ENCODE peak calls at places on chromosome 18, in six cellular contexts. G is H1, F is mesenchymal stem cell, P is neuronal stem cell, T is IMR-90, I is trophoblast cell. B is an unnamed sample.

GRCh38 chr18:24014062-24014985 is at the start of gene TTC39C:
- DNase-seq in G (peak; percentile 79), F (peak; percentile 74), P (peak; percentile 50), T (peak; percentile 71), I (peak; percentile 66), B (peak; percentile 61)

GRCh38 chr18:48797841-48798255 is 152.9 kb downstream of the SMAD7 start:
- DNase-seq in G (no peak), F (no peak), P (no peak), T (no peak), I (no peak), B (peak; percentile 81)

GRCh38 chr18:10038268-10038667 is 124.5 kb downstream of the VAPA start:
- DNase-seq in G (no peak), F (no peak), P (no peak), T (no peak), I (no peak), B (no peak)

GRCh38 chr18:46660955-46661749 is 4.1 kb upstream of the LOXHD1 start:
- DNase-seq in G (peak; percentile 65), F (peak; percentile 26), P (peak; percentile 40), T (peak; percentile 31), I (no peak), B (peak; percentile 76)

GRCh38 chr18:39764848-39765247 is 2190.2 kb upstream of the PIK3C3 start:
- DNase-seq in G (no peak), F (no peak), P (no peak), T (no peak), I (no peak), B (peak; percentile 8)

GRCh38 chr18:67778016-67778415 is 261.5 kb upstream of the DSEL start:
- DNase-seq in G (no peak), F (no peak), P (no peak), T (no peak), I (no peak), B (no peak)

GRCh38 chr18:11322716-11323115 is 173.3 kb upstream of the PIEZO2 start:
- DNase-seq in G (no peak), F (peak; percentile 1), P (no peak), T (no peak), I (no peak), B (peak; percentile 61)

GRCh38 chr18:43590182-43590903 is 313.1 kb upstream of the SYT4 start:
- DNase-seq in G (no peak), F (no peak), P (no peak), T (no peak), I (no peak), B (no peak)

GRCh38 chr18:69897397-69898108 is 50.1 kb downstream of the CD226 start:
- DNase-seq in G (no peak), F (no peak), P (no peak), T (no peak), I (no peak), B (no peak)

GRCh38 chr18:713135-713490 is 683 bp upstream of the ENOSF1 start:
- DNase-seq in G (no peak), F (no peak), P (no peak), T (no peak), I (peak; percentile 71), B (no peak)

GRCh38 chr18:49476664-49477411 is 10.2 kb downstream of the C18orf32 start:
- DNase-seq in G (no peak), F (peak; percentile 87), P (no peak), T (peak; percentile 65), I (peak; percentile 41), B (peak; percentile 23)

GRCh38 chr18:57060814-57061213 is 86.1 kb upstream of the BOD1L2 start:
- DNase-seq in G (no peak), F (no peak), P (no peak), T (no peak), I (no peak), B (peak; percentile 47)

GRCh38 chr18:21997207-21998143 is 171.9 kb upstream of the GATA6 start:
- DNase-seq in G (no peak), F (peak; percentile 63), P (peak; percentile 32), T (peak; percentile 42), I (peak; percentile 70), B (peak; percentile 79)

GRCh38 chr18:75220786-75221355 is 10.3 kb downstream of the TSHZ1 start:
- DNase-seq in G (no peak), F (no peak), P (no peak), T (no peak), I (no peak), B (no peak)
- H4K8ac ChIP-seq in G (no peak overlapping the region), F (no peak overlapping the region), P (no peak overlapping the region), T (no peak overlapping the region), I (no peak overlapping the region), B (no peak overlapping the region)

DNA sequence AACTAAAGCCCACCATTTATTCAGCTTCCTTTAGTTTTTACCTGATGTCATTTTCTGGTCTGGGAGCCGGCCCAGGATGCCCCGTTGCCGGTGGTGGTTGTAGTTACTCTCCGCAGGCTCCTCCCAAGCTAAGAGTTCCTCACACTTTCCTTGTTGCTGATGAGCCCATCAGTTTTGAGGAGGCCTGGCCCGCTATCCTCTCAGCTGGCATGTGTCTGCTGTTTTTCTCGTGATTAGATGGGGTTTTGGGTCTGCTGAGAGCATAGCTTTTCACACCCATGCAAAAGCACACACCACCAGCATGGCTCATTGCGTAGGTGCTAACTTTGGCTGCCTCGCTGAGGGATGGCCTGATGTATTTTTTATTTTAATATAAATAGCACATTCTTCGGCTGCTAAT is 72.1 kb downstream of the PSMG2 start:
- DNase-seq in G (no peak), F (no peak), P (no peak), T (no peak), I (no peak), B (peak; percentile 51)
- H3K4me3 ChIP-seq in G (no peak overlapping the region), F (no peak overlapping the region), P (no peak overlapping the region), T (no peak overlapping the region), I (no peak overlapping the region), B (no peak overlapping the region)

GRCh38 chr18:6921571-6921970 is 192.1 kb downstream of the ARHGAP28 start:
- DNase-seq in G (no peak), F (no peak), P (no peak), T (no peak), I (peak; percentile 96), B (peak; percentile 65)

GRCh38 chr18:6923220-6923619 is 193.7 kb downstream of the ARHGAP28 start:
- DNase-seq in G (no peak), F (no peak), P (no peak), T (no peak), I (no peak), B (no peak)

GRCh38 chr18:6917082-6917481 is 187.6 kb downstream of the ARHGAP28 start:
- DNase-seq in G (no peak), F (no peak), P (no peak), T (peak; percentile 4), I (no peak), B (peak; percentile 73)

GRCh38 chr18:6920099-6920955 is 190.8 kb downstream of the ARHGAP28 start:
- DNase-seq in G (peak; percentile 87), F (peak; percentile 53), P (peak; percentile 58), T (peak; percentile 68), I (peak; percentile 93), B (peak; percentile 93)
- H4K8ac ChIP-seq in G (peak overlapping the region; percentile 87), F (no peak overlapping the region), P (no peak overlapping the region), T (no peak overlapping the region), I (peak overlapping the region; percentile 8), B (no peak overlapping the region)

GRCh38 chr18:61894751-61895524 is 2.1 kb upstream of the RNF152 start:
- DNase-seq in G (no peak), F (no peak), P (no peak), T (no peak), I (no peak), B (no peak)
- H3K4me3 ChIP-seq in G (peak overlapping the region; percentile 34), F (peak overlapping the region; percentile 71), P (peak overlapping the region; percentile 86), T (peak overlapping the region; percentile 95), I (peak overlapping the region; percentile 96), B (peak overlapping the region; percentile 59)

GRCh38 chr18:66439207-66439606 is 164.7 kb downstream of the CDH19 start:
- DNase-seq in G (no peak), F (no peak), P (no peak), T (no peak), I (no peak), B (no peak)

GRCh38 chr18:66439670-66440069 is 164.2 kb downstream of the CDH19 start:
- DNase-seq in G (no peak), F (no peak), P (no peak), T (no peak), I (no peak), B (peak; percentile 14)

GRCh38 chr18:66440433-66440832 is 163.5 kb downstream of the CDH19 start:
- DNase-seq in G (no peak), F (no peak), P (no peak), T (no peak), I (no peak), B (no peak)
- H4K8ac ChIP-seq in G (no peak overlapping the region), F (no peak overlapping the region), P (no peak overlapping the region), T (no peak overlapping the region), I (no peak overlapping the region), B (no peak overlapping the region)

GRCh38 chr18:58135806-58136331 is 91.8 kb downstream of the NEDD4L start:
- DNase-seq in G (peak; percentile 70), F (peak; percentile 81), P (peak; percentile 49), T (peak; percentile 74), I (peak; percentile 83), B (peak; percentile 89)
- H3K4me3 ChIP-seq in G (no peak overlapping the region), F (no peak overlapping the region), P (no peak overlapping the region), T (peak overlapping the region; percentile 18), I (no peak overlapping the region), B (no peak overlapping the region)

DNA sequence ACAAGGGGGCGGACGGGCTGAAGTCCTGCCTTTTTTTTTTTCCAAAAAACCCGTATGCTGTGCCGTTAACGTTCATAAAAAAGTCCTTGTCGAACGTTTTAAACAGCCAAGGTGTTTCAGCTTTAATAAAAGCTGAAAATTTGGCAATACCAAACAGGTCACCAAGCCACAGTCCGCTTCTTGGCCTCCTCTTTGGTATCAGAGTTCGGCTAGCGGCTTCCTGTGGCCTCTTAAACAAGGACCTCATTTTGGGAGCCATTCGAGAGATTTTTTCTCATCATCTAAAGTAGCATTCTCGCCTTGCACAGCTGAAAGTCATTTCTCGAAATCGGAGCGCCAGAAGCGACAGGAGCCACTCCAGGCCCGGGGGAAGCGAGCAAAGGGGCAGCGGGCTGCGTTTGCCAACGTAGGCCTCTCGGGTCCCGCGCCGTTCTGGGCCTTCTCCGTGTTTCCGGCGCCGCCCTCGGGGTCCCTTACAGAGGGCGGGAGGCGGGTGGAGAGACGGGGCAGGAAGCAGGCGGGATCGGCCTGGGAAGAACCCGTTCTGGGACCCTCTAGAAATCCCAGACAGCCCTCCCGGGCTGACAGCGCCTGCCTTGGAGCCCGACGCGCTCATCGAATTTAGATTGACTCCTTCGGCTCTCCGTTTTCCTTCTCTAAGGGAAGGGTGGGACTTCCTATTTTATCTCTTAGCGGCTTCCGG is 560 bp upstream of the ZNF407 start:
- DNase-seq in G (peak; percentile 76), F (peak; percentile 84), P (no peak), T (peak; percentile 62), I (peak; percentile 56), B (peak; percentile 79)
- H4K8ac ChIP-seq in G (peak overlapping the region; percentile 72), F (peak overlapping the region; percentile 99), P (no peak overlapping the region), T (peak overlapping the region; percentile 100), I (peak overlapping the region; percentile 100), B (peak overlapping the region; percentile 98)

GRCh38 chr18:72868666-72869661 is 1.2 kb upstream of the NETO1 start:
- DNase-seq in G (peak; percentile 67), F (peak; percentile 9), P (peak; percentile 18), T (no peak), I (no peak), B (peak; percentile 42)
- H3K4me3 ChIP-seq in G (peak overlapping the region; percentile 79), F (peak overlapping the region; percentile 64), P (peak overlapping the region; percentile 88), T (peak overlapping the region; percentile 36), I (peak overlapping the region; percentile 54), B (peak overlapping the region; percentile 69)